ENCODE peak calls at places on chromosome 9, in six cellular contexts. X, O, B, Z, U and D are unnamed samples.
A peak's percentile ranks its signal among the peaks of the same experiment; 100 is the strongest.

GRCh38 chr9:37988041-37988440 is 81.0 kb downstream of the SHB start:
- DNase-seq in X (peak; percentile 59), O (no peak), B (no peak), Z (no peak), U (no peak), D (no peak)

GRCh38 chr9:99169982-99170761 is 51.6 kb downstream of the ALG2 start:
- DNase-seq in X (no peak), O (no peak), B (no peak), Z (no peak), U (peak; percentile 10), D (no peak)

GRCh38 chr9:88978034-88978433 is 13.2 kb upstream of the S1PR3 start:
- DNase-seq in X (no peak), O (no peak), B (no peak), Z (no peak), U (no peak), D (no peak)

GRCh38 chr9:101387871-101388506 is 3.2 kb upstream of the BAAT start:
- DNase-seq in X (no peak), O (no peak), B (peak; percentile 58), Z (peak; percentile 76), U (peak; percentile 46), D (peak; percentile 50)

GRCh38 chr9:89743576-89744254 is 138.9 kb downstream of the GADD45G start:
- DNase-seq in X (peak; percentile 64), O (peak; percentile 63), B (no peak), Z (no peak), U (no peak), D (peak; percentile 91)

GRCh38 chr9:100869321-100869720 is 159.2 kb upstream of the PLPPR1 start:
- DNase-seq in X (no peak), O (no peak), B (no peak), Z (no peak), U (peak; percentile 10), D (no peak)

GRCh38 chr9:109113239-109113638 is 6.5 kb downstream of the TMEM245 start:
- DNase-seq in X (no peak), O (no peak), B (no peak), Z (no peak), U (no peak), D (no peak)

GRCh38 chr9:115494958-115495690 is 377.2 kb upstream of the TNC start:
- DNase-seq in X (no peak), O (no peak), B (no peak), Z (no peak), U (no peak), D (no peak)

GRCh38 chr9:19699757-19700156 is 89.1 kb downstream of the SLC24A2 start:
- DNase-seq in X (no peak), O (no peak), B (no peak), Z (no peak), U (no peak), D (no peak)

GRCh38 chr9:130343445-130343918 is 77.9 kb downstream of the HMCN2 start:
- DNase-seq in X (peak; percentile 70), O (peak; percentile 20), B (no peak), Z (no peak), U (no peak), D (no peak)

GRCh38 chr9:116075191-116075590 is 78.4 kb upstream of the PAPPA start:
- DNase-seq in X (no peak), O (no peak), B (no peak), Z (no peak), U (peak; percentile 92), D (no peak)

GRCh38 chr9:89522261-89522978 is 24.5 kb upstream of the SEMA4D start:
- DNase-seq in X (no peak), O (peak; percentile 92), B (no peak), Z (no peak), U (no peak), D (peak; percentile 93)

GRCh38 chr9:118522093-118523028 is 818.2 kb downstream of the TLR4 start:
- DNase-seq in X (peak; percentile 52), O (peak; percentile 27), B (no peak), Z (no peak), U (peak; percentile 55), D (peak; percentile 78)

GRCh38 chr9:6567140-6567591 is 78.4 kb downstream of the GLDC start:
- DNase-seq in X (no peak), O (no peak), B (peak; percentile 92), Z (no peak), U (peak; percentile 98), D (no peak)

GRCh38 chr9:133334161-133334560 is 1.8 kb downstream of the SURF6 start:
- DNase-seq in X (peak; percentile 28), O (no peak), B (no peak), Z (no peak), U (no peak), D (no peak)
- H3K9ac ChIP-seq in X (peak overlapping the region; percentile 19), O (peak overlapping the region; percentile 79), B (peak overlapping the region; percentile 97), Z (no peak overlapping the region), U (no peak overlapping the region), D (no peak overlapping the region)

GRCh38 chr9:136826703-136827582 is 15.3 kb upstream of the AJM1 start:
- DNase-seq in X (peak; percentile 63), O (no peak), B (no peak), Z (no peak), U (no peak), D (no peak)
- H3K36me3 ChIP-seq in X (peaks cover 10% of the 10 kb centered on the region), O (peaks cover 85% of the 10 kb centered on the region), B (peaks cover 8% of the 10 kb centered on the region), Z (peaks cover 56% of the 10 kb centered on the region), U (peaks cover 36% of the 10 kb centered on the region), D (no peaks in the 10 kb centered on the region)

GRCh38 chr9:10921671-10922070 is 308.9 kb upstream of the PTPRD start:
- DNase-seq in X (no peak), O (no peak), B (no peak), Z (no peak), U (no peak), D (no peak)

DNA sequence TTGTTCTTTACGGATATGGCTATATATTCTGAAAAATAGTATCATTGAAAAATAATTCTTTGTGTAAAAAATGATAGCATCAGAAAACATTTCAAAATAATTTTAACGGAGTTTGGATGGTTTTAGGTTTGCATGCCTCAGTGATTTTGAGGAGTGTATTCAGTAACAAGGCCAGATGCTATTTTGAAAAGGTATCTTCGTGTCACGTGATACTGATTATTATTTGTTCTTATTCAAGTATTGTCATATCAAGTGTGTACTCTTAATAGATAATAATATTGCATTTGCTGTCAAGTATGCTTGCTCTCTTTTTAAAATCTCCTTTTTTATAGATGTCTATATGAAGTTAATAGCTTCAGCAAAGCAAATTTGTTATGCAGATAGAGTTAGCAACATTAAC is 313.1 kb upstream of the PTPRD start:
- DNase-seq in X (no peak), O (no peak), B (no peak), Z (no peak), U (no peak), D (no peak)
- H3K9ac ChIP-seq in X (no peak overlapping the region), O (no peak overlapping the region), B (no peak overlapping the region), Z (no peak overlapping the region), U (no peak overlapping the region), D (no peak overlapping the region)

GRCh38 chr9:132401791-132402190 is 4.8 kb downstream of the TTF1 start:
- DNase-seq in X (no peak), O (no peak), B (no peak), Z (no peak), U (no peak), D (no peak)
- H3K36me3 ChIP-seq in X (peaks cover 29% of the 10 kb centered on the region), O (peaks cover 64% of the 10 kb centered on the region), B (peaks cover 36% of the 10 kb centered on the region), Z (peaks cover 52% of the 10 kb centered on the region), U (peaks cover 5% of the 10 kb centered on the region), D (peaks cover 9% of the 10 kb centered on the region)

DNA sequence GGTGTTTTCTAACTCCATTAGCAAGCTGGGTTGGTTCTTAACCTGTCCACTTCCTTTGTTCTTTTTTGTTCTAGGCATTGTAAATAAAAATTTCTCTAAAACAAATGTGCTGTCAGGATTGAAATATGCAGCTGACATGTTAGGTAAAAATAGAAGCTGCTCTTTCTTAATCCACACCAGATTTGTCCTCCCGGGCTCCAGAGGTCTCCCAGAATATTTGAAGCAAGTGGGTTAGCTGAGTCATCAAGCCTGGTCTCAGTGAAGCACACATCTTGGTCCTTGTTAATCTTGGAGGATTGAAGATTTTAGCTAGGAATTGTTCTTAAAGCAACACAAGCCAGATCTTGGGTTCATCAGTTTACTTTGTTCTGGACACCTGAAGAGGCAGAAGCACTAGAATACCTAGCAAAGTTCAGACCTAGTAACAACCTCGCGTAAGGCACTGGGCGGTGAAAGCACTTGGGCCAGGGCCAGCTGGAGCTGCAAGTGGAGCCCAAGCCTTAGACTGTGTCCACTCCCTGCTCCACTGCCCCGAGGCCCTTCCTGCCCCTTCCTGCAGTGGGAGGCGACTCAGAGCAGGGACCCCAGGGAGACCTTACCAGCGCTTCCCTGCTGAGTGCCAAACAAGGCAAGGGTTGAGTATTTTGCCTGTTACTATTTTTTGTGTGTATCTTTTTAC is 36.5 kb downstream of the HABP4 start:
- DNase-seq in X (peak; percentile 85), O (no peak), B (no peak), Z (no peak), U (peak; percentile 89), D (no peak)
- H3K9ac ChIP-seq in X (no peak overlapping the region), O (no peak overlapping the region), B (no peak overlapping the region), Z (no peak overlapping the region), U (no peak overlapping the region), D (no peak overlapping the region)

GRCh38 chr9:107874137-107874536 is 384.6 kb upstream of the KLF4 start:
- DNase-seq in X (no peak), O (no peak), B (no peak), Z (no peak), U (no peak), D (no peak)

GRCh38 chr9:107870927-107871720 is 381.6 kb upstream of the KLF4 start:
- DNase-seq in X (no peak), O (no peak), B (no peak), Z (no peak), U (no peak), D (no peak)

GRCh38 chr9:107874591-107875374 is 385.2 kb upstream of the KLF4 start:
- DNase-seq in X (no peak), O (no peak), B (no peak), Z (no peak), U (no peak), D (peak; percentile 43)

GRCh38 chr9:107870221-107870620 is 380.7 kb upstream of the KLF4 start:
- DNase-seq in X (no peak), O (no peak), B (no peak), Z (no peak), U (no peak), D (no peak)

DNA sequence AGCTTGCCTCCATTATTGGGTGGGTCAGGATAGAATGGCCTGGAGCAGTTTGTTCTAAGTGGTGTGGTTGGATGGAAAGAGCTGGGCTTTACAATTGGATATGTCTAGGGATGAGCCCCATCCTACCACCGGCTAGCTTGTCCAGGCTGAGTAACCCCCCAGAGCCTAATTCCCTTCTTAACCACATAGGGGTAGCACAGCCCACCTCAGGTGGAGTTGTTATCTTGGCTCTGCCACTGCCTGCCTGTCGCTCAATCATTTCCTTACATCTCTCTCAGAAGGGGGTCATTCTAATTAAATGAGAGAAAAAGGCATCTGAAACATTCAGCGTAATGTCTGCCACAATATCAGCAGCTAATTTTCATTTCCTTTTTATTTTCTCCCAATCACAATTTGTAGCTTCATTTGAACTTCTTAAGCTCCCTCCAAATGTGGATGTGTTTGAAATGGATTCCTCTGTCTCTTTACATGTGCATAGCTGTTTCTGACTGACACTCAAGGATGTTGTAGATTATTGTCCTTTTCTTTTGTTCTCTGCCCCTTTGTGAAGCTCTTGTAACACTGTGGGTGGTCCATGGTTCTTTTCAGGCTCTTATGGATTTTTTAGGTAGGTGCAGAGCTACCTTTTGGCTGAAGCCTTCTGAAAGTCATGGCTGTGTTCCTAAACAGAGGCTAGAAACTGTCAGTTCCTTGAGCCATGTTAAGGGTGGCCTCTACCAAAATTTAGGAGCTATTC is 383.1 kb upstream of the KLF4 start:
- DNase-seq in X (no peak), O (no peak), B (no peak), Z (no peak), U (no peak), D (no peak)
- H3K36me3 ChIP-seq in X (no peaks in the 10 kb centered on the region), O (no peaks in the 10 kb centered on the region), B (no peaks in the 10 kb centered on the region), Z (no peaks in the 10 kb centered on the region), U (no peaks in the 10 kb centered on the region), D (no peaks in the 10 kb centered on the region)